ENCODE peak calls at places on chromosomes 13 and 19, in five cellular contexts. P, F, I, J and H are unnamed samples.

GRCh38 chr13:80224468-80224867 is 116.5 kb downstream of the SPRY2 start:
- DNase-seq in P (no peak), F (no peak), I (no peak), J (no peak), H (no peak)

GRCh38 chr19:30799854-30800755 is 427.9 kb downstream of the ZNF536 start:
- DNase-seq in P (no peak), F (peak), I (peak), J (peak), H (no peak)

GRCh38 chr13:35760678-35761308 is 284.3 kb upstream of the MAB21L1 start:
- DNase-seq in P (no peak), F (no peak), I (no peak), J (no peak), H (no peak)

GRCh38 chr19:14156122-14156521 is 19.7 kb upstream of the ASF1B start:
- DNase-seq in P (no peak), F (no peak), I (no peak), J (no peak), H (no peak)

GRCh38 chr19:8831832-8832131 is 322 bp downstream of the ZNF558 start:
- DNase-seq in P (no peak), F (no peak), I (no peak), J (no peak), H (no peak)

GRCh38 chr13:32036762-32037161 is 5.2 kb downstream of the FRY start:
- DNase-seq in P (no peak), F (no peak), I (no peak), J (no peak), H (no peak)

GRCh38 chr13:38641164-38641948 is 45.5 kb upstream of the FREM2 start:
- DNase-seq in P (no peak), F (no peak), I (no peak), J (no peak), H (no peak)

GRCh38 chr13:45601680-45602079 is 13.9 kb downstream of the ERICH6B start:
- DNase-seq in P (no peak), F (no peak), I (no peak), J (no peak), H (no peak)

GRCh38 chr19:18915639-18916038 is 3.5 kb downstream of the COPE start:
- DNase-seq in P (no peak), F (peak), I (peak), J (no peak), H (no peak)

GRCh38 chr19:50759886-50760285 is 10.4 kb upstream of the GPR32 start:
- DNase-seq in P (no peak), F (no peak), I (peak), J (no peak), H (no peak)

GRCh38 chr13:78430166-78430791 is 173.1 kb downstream of the POU4F1 start:
- DNase-seq in P (no peak), F (no peak), I (no peak), J (no peak), H (no peak)

GRCh38 chr19:4592445-4592844 is 33.0 kb upstream of the SEMA6B start:
- DNase-seq in P (no peak), F (no peak), I (no peak), J (no peak), H (no peak)

GRCh38 chr19:47230122-47230920 is 678 bp downstream of the BBC3 start:
- DNase-seq in P (peak), F (peak), I (peak), J (peak), H (peak)

GRCh38 chr13:86464193-86464592 is 665.0 kb upstream of the SLITRK6 start:
- DNase-seq in P (no peak), F (no peak), I (peak), J (no peak), H (no peak)

GRCh38 chr13:105048685-105049084 is 1486.8 kb downstream of the EFNB2 start:
- DNase-seq in P (no peak), F (no peak), I (no peak), J (no peak), H (no peak)

GRCh38 chr13:48078251-48078656 is 16.6 kb downstream of the MED4 start:
- DNase-seq in P (no peak), F (peak), I (peak), J (no peak), H (no peak)

GRCh38 chr13:44648392-44649117 is 72.4 kb upstream of the TSC22D1 start:
- DNase-seq in P (no peak), F (no peak), I (no peak), J (no peak), H (no peak)

GRCh38 chr19:2478324-2478755 is 2.4 kb downstream of the GADD45B start:
- DNase-seq in P (peak), F (peak), I (peak), J (peak), H (peak)

GRCh38 chr19:3608750-3609322 is 2.2 kb upstream of the TBXA2R start:
- DNase-seq in P (no peak), F (no peak), I (no peak), J (peak), H (no peak)

GRCh38 chr13:97057196-97057595 is 62.9 kb upstream of the OXGR1 start:
- DNase-seq in P (no peak), F (no peak), I (no peak), J (no peak), H (no peak)

GRCh38 chr19:48196321-48196761 is 25.9 kb downstream of the ZSWIM9 start:
- DNase-seq in P (no peak), F (no peak), I (no peak), J (no peak), H (no peak)

GRCh38 chr13:27296496-27296895 is 25.9 kb downstream of the RASL11A start:
- DNase-seq in P (no peak), F (no peak), I (no peak), J (no peak), H (no peak)

GRCh38 chr19:4749870-4750269 is 26.2 kb upstream of the DPP9 start:
- DNase-seq in P (no peak), F (no peak), I (no peak), J (no peak), H (no peak)

GRCh38 chr13:47893527-47893926 is 107.5 kb downstream of the SUCLA2 start:
- DNase-seq in P (no peak), F (no peak), I (no peak), J (no peak), H (no peak)

GRCh38 chr19:7534531-7534980 is 961 bp upstream of the PNPLA6 start:
- DNase-seq in P (peak), F (peak), I (peak), J (peak), H (peak)

GRCh38 chr19:28242317-28242927 is 970.5 kb downstream of the UQCRFS1 start:
- DNase-seq in P (no peak), F (peak), I (peak), J (no peak), H (peak)

GRCh38 chr19:16897572-16898056 is 8.8 kb downstream of the F2RL3 start:
- DNase-seq in P (no peak), F (peak), I (no peak), J (no peak), H (no peak)

GRCh38 chr19:16327911-16328823 is 3.5 kb downstream of the KLF2 start:
- DNase-seq in P (peak), F (peak), I (peak), J (peak), H (peak)

GRCh38 chr13:89136678-89137077 is 1465.5 kb downstream of the SLITRK5 start:
- DNase-seq in P (no peak), F (no peak), I (no peak), J (no peak), H (no peak)

GRCh38 chr19:14152713-14153112 is 16.3 kb upstream of the ASF1B start:
- DNase-seq in P (no peak), F (no peak), I (no peak), J (no peak), H (no peak)

GRCh38 chr13:107866007-107866665 is 349.2 kb downstream of the LIG4 start:
- DNase-seq in P (no peak), F (no peak), I (peak), J (peak), H (no peak)

GRCh38 chr13:24997367-24997967 is 98.5 kb upstream of the PABPC3 start:
- DNase-seq in P (no peak), F (no peak), I (peak), J (no peak), H (peak)

GRCh38 chr13:41058229-41059070 is 2.9 kb upstream of the WBP4 start:
- DNase-seq in P (no peak), F (no peak), I (no peak), J (no peak), H (no peak)

GRCh38 chr19:18634612-18635290 is 2.1 kb upstream of the KLHL26 start:
- DNase-seq in P (no peak), F (peak), I (no peak), J (no peak), H (no peak)

GRCh38 chr13:80814541-80814940 is 473.6 kb upstream of the SPRY2 start:
- DNase-seq in P (no peak), F (no peak), I (no peak), J (no peak), H (no peak)

GRCh38 chr13:97753942-97754670 is 199.4 kb upstream of the IPO5 start:
- DNase-seq in P (no peak), F (no peak), I (no peak), J (no peak), H (no peak)

GRCh38 chr19:14746891-14747290 is 31.5 kb downstream of the ADGRE2 start:
- DNase-seq in P (no peak), F (no peak), I (no peak), J (no peak), H (no peak)

GRCh38 chr13:32142956-32143375 is 111.4 kb downstream of the FRY start:
- DNase-seq in P (no peak), F (no peak), I (peak), J (no peak), H (no peak)

DNA sequence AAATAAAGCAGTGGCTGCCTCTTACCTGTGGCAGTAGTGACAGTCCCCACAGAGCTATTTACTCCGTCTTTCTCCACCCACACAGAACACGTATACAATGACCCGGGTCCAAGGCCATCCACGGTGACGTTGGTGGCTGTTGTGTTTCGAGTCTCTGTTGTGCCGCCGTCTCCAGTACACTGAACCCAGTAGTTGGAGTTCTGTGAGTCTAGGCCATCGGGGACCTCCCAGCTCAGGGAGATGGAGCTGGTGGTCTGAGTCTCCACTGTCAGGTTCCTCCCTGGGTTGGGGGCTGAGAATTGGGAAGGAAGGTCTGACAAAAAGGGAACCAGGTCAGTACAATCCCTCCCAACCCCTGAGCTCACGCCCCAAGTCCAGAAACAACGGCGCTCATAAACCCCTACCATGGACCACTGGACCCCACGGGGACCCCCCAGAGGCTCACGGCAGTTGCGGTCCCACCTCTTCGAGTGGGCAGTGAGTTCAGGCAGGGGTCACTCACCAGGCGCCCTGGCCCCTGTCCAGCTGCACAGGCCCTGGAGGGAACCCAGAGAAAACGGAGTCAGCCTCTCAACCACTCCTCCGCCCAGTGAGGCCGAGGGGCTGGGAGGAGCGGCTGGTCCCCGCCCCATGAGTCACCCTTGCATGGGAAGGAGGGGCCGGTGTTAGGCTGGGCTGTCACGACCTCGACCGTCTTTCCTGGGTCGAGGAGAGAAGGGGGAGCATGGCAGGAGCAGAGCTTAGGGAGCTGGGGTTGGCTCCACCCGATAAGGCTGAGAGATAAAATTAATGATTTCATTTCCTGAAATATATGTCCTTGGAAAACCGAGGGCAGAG is 2.4 kb downstream of the PTPRH start:
- DNase-seq in P (peak), F (peak), I (peak), J (peak), H (peak)
- TF ChIP-seq EP300 in P (no peak), F (no peak), I (no peak), J (no peak), H (peak)

GRCh38 chr19:21130097-21130775 is 11.6 kb upstream of the ZNF431 start:
- DNase-seq in P (no peak), F (no peak), I (no peak), J (peak), H (no peak)

GRCh38 chr19:21126078-21126477 is 15.8 kb upstream of the ZNF431 start:
- DNase-seq in P (no peak), F (no peak), I (no peak), J (no peak), H (no peak)

GRCh38 chr19:21127001-21127400 is 14.8 kb upstream of the ZNF431 start:
- DNase-seq in P (no peak), F (no peak), I (no peak), J (no peak), H (no peak)

GRCh38 chr19:21127898-21128297 is 13.9 kb upstream of the ZNF431 start:
- DNase-seq in P (no peak), F (no peak), I (no peak), J (no peak), H (no peak)

DNA sequence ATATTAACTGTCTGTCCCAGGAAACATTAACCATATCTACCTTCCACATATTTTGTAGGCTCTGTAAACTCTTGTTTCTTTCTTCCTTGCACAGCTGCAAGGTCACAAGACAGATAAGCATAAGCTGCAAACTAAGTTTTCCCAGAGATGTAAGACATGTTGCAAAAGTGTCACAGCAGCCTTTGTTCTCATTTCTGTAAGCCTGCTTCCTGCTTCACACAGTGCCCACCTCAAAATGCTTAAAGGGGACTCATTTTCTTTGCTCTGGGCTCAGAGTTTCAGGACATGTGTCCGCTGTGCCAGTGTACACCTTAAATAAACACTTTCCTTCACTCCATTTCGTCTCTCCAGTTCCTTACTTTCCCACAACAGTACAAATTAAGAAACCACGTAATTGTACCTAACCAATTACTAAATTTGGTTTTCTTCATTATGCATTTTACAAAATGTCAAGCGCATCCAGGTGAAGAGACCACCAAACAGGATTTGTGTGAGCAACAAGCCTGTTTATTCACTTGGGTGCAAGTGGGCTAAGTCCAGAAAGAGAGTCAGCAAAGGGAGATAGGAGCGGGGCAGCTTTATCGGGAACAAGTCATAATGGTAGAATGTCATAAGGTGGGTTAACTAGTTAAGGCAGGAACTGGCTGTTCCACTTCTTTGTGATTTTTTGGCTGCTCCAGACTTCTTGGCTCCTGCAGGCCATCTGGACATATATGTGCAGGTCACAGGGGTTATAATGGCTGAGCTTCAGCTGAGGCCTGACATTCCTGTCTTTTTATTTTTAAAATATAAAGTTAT is 12.7 kb upstream of the ZNF431 start:
- DNase-seq in P (no peak), F (no peak), I (no peak), J (no peak), H (no peak)
- TF ChIP-seq EP300 in P (no peak), F (no peak), I (no peak), J (no peak), H (no peak)

GRCh38 chr19:723714-724113 is 15.0 kb downstream of the PALM start:
- DNase-seq in P (no peak), F (no peak), I (no peak), J (no peak), H (no peak)
- TF ChIP-seq EP300 in P (no peak), F (no peak), I (no peak), J (no peak), H (no peak)

GRCh38 chr13:110415669-110416068 is 108.6 kb downstream of the COL4A2 start:
- DNase-seq in P (no peak), F (no peak), I (peak), J (no peak), H (no peak)
- TF ChIP-seq EP300 in P (no peak), F (no peak), I (no peak), J (no peak), H (no peak)

GRCh38 chr13:50241479-50241878 is 226.2 kb downstream of the KCNRG start:
- DNase-seq in P (no peak), F (no peak), I (no peak), J (no peak), H (no peak)

GRCh38 chr13:50244355-50244912 is 229.2 kb downstream of the KCNRG start:
- DNase-seq in P (no peak), F (no peak), I (no peak), J (no peak), H (no peak)

GRCh38 chr13:50248537-50249521 is 233.6 kb downstream of the KCNRG start:
- DNase-seq in P (no peak), F (no peak), I (no peak), J (no peak), H (no peak)

GRCh38 chr13:50244913-50245574 is 229.8 kb downstream of the KCNRG start:
- DNase-seq in P (no peak), F (no peak), I (peak), J (peak), H (no peak)

DNA sequence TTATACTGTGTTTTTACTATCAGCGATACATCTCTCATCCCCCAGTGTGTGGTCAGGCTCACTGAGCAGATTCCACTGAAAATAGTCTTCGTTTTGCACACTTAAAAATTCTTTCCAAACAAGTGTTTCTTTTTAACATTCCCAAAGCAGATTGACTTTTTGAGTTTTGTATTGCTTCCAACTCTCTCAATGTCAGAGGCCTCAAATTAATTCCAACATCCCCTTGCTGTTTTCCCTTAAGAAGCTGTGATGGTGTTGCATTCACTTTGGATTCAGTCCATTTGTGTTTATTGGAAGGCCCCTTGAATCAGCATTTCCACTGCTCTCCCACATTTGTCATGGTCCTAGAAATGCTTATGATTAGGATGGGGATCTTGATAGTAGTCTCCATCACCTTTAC is 228.7 kb downstream of the KCNRG start:
- DNase-seq in P (no peak), F (no peak), I (no peak), J (no peak), H (no peak)
- TF ChIP-seq EP300 in P (no peak), F (no peak), I (no peak), J (no peak), H (no peak)

GRCh38 chr13:68380041-68380973 is 1150.2 kb upstream of the PCDH9 start:
- DNase-seq in P (no peak), F (no peak), I (no peak), J (no peak), H (no peak)
- TF ChIP-seq EP300 in P (no peak), F (no peak), I (no peak), J (no peak), H (no peak)